ENCODE peak calls at places on chromosomes 1 and 21, in four cellular contexts. J, Y, B and M are unnamed samples.

GRCh38 chr1:179816196-179816960 is 61.2 kb downstream of the TOR1AIP2 start:
- DNase-seq in Y (no peak), J (no peak), B (peak), M (peak)

GRCh38 chr21:39307466-39307865 is 6.0 kb downstream of the BRWD1 start:
- DNase-seq in Y (no peak), B (no peak), J (no peak), M (no peak)

GRCh38 chr1:226646026-226646869 is 92.8 kb downstream of the ITPKB start:
- DNase-seq in B (peak), J (no peak), Y (no peak), M (peak)

GRCh38 chr1:169049258-169049936 is 57.1 kb upstream of the ATP1B1 start:
- DNase-seq in B (no peak), J (peak), Y (no peak), M (no peak)

GRCh38 chr21:34845521-34846213 is 176.9 kb downstream of the CLIC6 start:
- DNase-seq in B (no peak), Y (peak), J (no peak), M (no peak)

GRCh38 chr1:42240964-42241755 is 76.6 kb upstream of the GUCA2A start:
- DNase-seq in B (no peak), J (no peak), Y (no peak), M (no peak)

GRCh38 chr1:151458936-151459330 is 361 bp downstream of the POGZ start:
- DNase-seq in B (peak), Y (peak), J (peak), M (no peak)

GRCh38 chr1:234907585-234908457 is 220.8 kb downstream of the TOMM20 start:
- DNase-seq in J (no peak), B (no peak), Y (no peak), M (peak)

GRCh38 chr1:193103759-193104495 is 1.3 kb downstream of the GLRX2 start:
- DNase-seq in B (no peak), Y (no peak), J (no peak), M (no peak)

GRCh38 chr21:42220138-42220701 is 1.3 kb downstream of the ABCG1 start:
- DNase-seq in B (peak), Y (peak), J (peak), M (no peak)

GRCh38 chr1:196078691-196079090 is 529.5 kb downstream of the KCNT2 start:
- DNase-seq in B (no peak), J (no peak), Y (no peak), M (no peak)

GRCh38 chr1:213249395-213249794 is 198.4 kb downstream of the RPS6KC1 start:
- DNase-seq in J (no peak), B (no peak), Y (no peak), M (no peak)

GRCh38 chr1:116434849-116435248 is 61.8 kb downstream of the ATP1A1 start:
- DNase-seq in J (no peak), Y (no peak), B (no peak), M (no peak)

GRCh38 chr1:157005965-157006364 is 39.6 kb downstream of the ARHGEF11 start:
- DNase-seq in Y (no peak), J (no peak), B (no peak), M (no peak)

GRCh38 chr1:19815801-19816736 is 986 bp upstream of the RNF186 start:
- DNase-seq in Y (no peak), J (no peak), B (peak), M (no peak)

GRCh38 chr1:222711319-222712252 is 705 bp downstream of the AIDA start:
- DNase-seq in B (peak), Y (peak), J (peak), M (no peak)

GRCh38 chr1:9291914-9292360 is 757 bp upstream of the SPSB1 start:
- DNase-seq in J (no peak), Y (no peak), B (no peak), M (no peak)

GRCh38 chr1:15691434-15692032 is 7.4 kb downstream of the PLEKHM2 start:
- DNase-seq in J (no peak), Y (no peak), B (no peak), M (no peak)

GRCh38 chr1:181451661-181452060 is 31.7 kb upstream of the CACNA1E start:
- DNase-seq in B (no peak), Y (no peak), J (no peak), M (no peak)

GRCh38 chr1:84506729-84507453 is 510 bp upstream of the GNG5 start:
- DNase-seq in J (no peak), B (no peak), Y (no peak), M (no peak)

GRCh38 chr1:145936247-145936646 is 9.0 kb upstream of the RBM8A start:
- DNase-seq in B (no peak), J (no peak), Y (no peak), M (no peak)

GRCh38 chr1:11646317-11646716 is 7.9 kb downstream of the FBXO2 start:
- DNase-seq in B (no peak), J (no peak), Y (no peak), M (no peak)

GRCh38 chr1:10708807-10709523 is 87.5 kb downstream of the CASZ1 start:
- DNase-seq in B (no peak), J (no peak), Y (no peak), M (no peak)

GRCh38 chr1:12078938-12079861 is 16.1 kb downstream of the TNFRSF8 start:
- DNase-seq in Y (no peak), J (peak), B (peak), M (peak)

GRCh38 chr1:235093013-235093618 is 35.5 kb downstream of the TOMM20 start:
- DNase-seq in B (no peak), Y (no peak), J (no peak), M (no peak)

GRCh38 chr1:47941609-47942237 is 55.5 kb downstream of the TRABD2B start:
- DNase-seq in J (no peak), B (no peak), Y (no peak), M (no peak)